ENCODE peak calls at places on chromosomes 7 and 10, in eight cellular contexts. P is CD8-positive, alpha-beta memory T cell; T is AG04450; Q is PC-9; U is astrocyte; C is GM23248; M is H1; S is lower lobe of right lung. I is an unnamed sample.
A peak's percentile ranks its signal among the peaks of the same experiment; 100 is the strongest.

GRCh38 chr7:65946895-65947294 is 35.1 kb downstream of the GUSB start:
- DNase-seq in U (no peak), P (no peak), S (no peak), Q (peak; percentile 14), C (peak; percentile 59), M (no peak), T (no peak), I (no peak)

GRCh38 chr7:101754432-101755159 is 62.8 kb upstream of the CUX1 start:
- DNase-seq in T (no peak), C (peak; percentile 49), M (no peak), P (no peak), U (peak; percentile 50), S (no peak), Q (no peak), I (no peak)

GRCh38 chr7:159023216-159023615 is 121.5 kb downstream of the VIPR2 start:
- DNase-seq in Q (no peak), M (no peak), S (no peak), T (no peak), U (no peak), P (no peak), C (no peak), I (no peak)

GRCh38 chr10:102775201-102775972 is 31.6 kb downstream of the WBP1L start:
- DNase-seq in M (no peak), S (no peak), T (no peak), Q (no peak), P (no peak), C (no peak), U (no peak), I (no peak)

GRCh38 chr7:50679218-50680007 is 103.3 kb downstream of the GRB10 start:
- DNase-seq in T (no peak), Q (no peak), C (peak; percentile 52), M (no peak), U (peak; percentile 12), P (no peak), S (no peak), I (no peak)

GRCh38 chr10:14478639-14479038 is 147.9 kb upstream of the FRMD4A start:
- DNase-seq in M (no peak), U (peak; percentile 86), S (no peak), Q (peak; percentile 46), C (peak; percentile 78), T (peak; percentile 48), P (no peak), I (no peak)

GRCh38 chr10:14605231-14605925 is 169.3 kb downstream of the FAM107B start:
- DNase-seq in M (no peak), T (no peak), P (peak; percentile 66), C (peak; percentile 88), S (no peak), U (peak; percentile 58), Q (peak; percentile 32), I (no peak)

GRCh38 chr10:30973737-30974136 is 57.9 kb downstream of the ZNF438 start:
- DNase-seq in M (no peak), U (no peak), S (no peak), C (peak; percentile 45), Q (no peak), T (no peak), P (no peak), I (no peak)

GRCh38 chr10:26437637-26438461 is at the start of gene APBB1IP:
- DNase-seq in S (peak; percentile 94), P (peak; percentile 65), M (peak; percentile 60), Q (no peak), T (no peak), C (peak; percentile 91), U (no peak), I (no peak)

GRCh38 chr10:103155485-103156085 is 37.5 kb downstream of the NT5C2 start:
- DNase-seq in P (no peak), M (peak; percentile 36), Q (no peak), T (no peak), U (no peak), S (no peak), C (no peak), I (no peak)

GRCh38 chr10:23293145-23293724 is 51.4 kb downstream of the C10orf67 start:
- DNase-seq in P (no peak), U (peak; percentile 8), M (peak; percentile 80), T (no peak), S (no peak), C (peak; percentile 37), Q (no peak), I (no peak)

GRCh38 chr10:97517778-97518561 is 19.2 kb downstream of the UBTD1 start:
- DNase-seq in S (no peak), T (no peak), U (no peak), Q (peak; percentile 65), C (peak; percentile 15), M (peak; percentile 51), P (no peak), I (no peak)

GRCh38 chr10:131187274-131187673 is 124.2 kb downstream of the TCERG1L start:
- DNase-seq in P (no peak), U (no peak), T (no peak), M (no peak), C (no peak), Q (no peak), S (no peak), I (no peak)

GRCh38 chr7:69677054-69677847 is 79.0 kb downstream of the AUTS2 start:
- DNase-seq in P (no peak), S (no peak), U (no peak), Q (no peak), C (no peak), M (no peak), T (no peak), I (no peak)

GRCh38 chr10:128553755-128554154 is 427.5 kb upstream of the MKI67 start:
- DNase-seq in U (no peak), S (no peak), M (no peak), C (no peak), T (no peak), P (no peak), Q (no peak), I (no peak)

GRCh38 chr10:119395287-119396007 is 147.1 kb downstream of the RGS10 start:
- DNase-seq in C (no peak), U (peak; percentile 34), Q (no peak), S (peak; percentile 73), M (no peak), T (no peak), P (no peak), I (no peak)

GRCh38 chr10:30581779-30582380 is 47.7 kb downstream of the LYZL2 start:
- DNase-seq in M (no peak), T (peak; percentile 30), P (no peak), Q (peak; percentile 29), S (no peak), U (peak; percentile 8), C (peak; percentile 61), I (no peak)

GRCh38 chr7:136405931-136406777 is 429.0 kb upstream of the MTPN start:
- DNase-seq in U (peak; percentile 35), T (peak; percentile 36), Q (peak; percentile 38), C (peak; percentile 58), M (no peak), P (no peak), S (no peak), I (no peak)

DNA sequence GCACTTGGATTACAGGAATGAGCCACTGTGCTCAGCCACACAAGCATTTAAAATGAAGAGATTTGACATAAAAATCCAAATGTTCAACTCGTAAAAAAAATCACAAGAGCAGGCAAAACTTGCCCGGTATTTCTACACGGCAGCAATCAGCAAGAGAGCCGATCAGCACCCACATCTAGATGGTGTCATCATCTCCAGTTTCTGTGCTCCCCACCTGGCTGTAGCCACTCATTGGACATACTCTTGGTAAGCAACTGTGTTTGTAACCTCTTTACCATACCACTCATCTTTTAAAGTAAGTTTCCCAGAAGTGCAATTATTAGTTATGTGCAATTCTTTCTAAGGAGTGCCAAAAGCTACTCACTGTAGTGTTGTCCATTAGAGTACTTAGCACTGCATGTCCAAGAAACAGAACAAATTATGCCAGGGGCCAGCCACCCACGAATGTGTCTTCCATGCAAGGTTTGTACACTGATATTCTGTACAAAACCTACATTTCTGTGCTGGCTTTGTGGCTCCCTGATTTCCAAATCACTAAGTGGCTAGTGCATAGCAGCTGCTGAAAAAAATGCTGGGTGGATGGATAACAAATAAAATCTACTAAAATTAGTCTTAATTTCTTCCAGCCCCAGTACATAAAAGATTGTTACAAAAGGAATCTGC is 132.0 kb downstream of the SRPK2 start:
- DNase-seq in Q (no peak), M (no peak), C (peak; percentile 7), T (no peak), P (no peak), S (no peak), U (no peak), I (no peak)
- H3K27ac ChIP-seq in Q (peak overlapping the region; percentile 55), M (no peak overlapping the region), C (no peak overlapping the region), T (no peak overlapping the region), P (no peak overlapping the region), S (no peak overlapping the region), U (no peak overlapping the region), I (no peak overlapping the region)

DNA sequence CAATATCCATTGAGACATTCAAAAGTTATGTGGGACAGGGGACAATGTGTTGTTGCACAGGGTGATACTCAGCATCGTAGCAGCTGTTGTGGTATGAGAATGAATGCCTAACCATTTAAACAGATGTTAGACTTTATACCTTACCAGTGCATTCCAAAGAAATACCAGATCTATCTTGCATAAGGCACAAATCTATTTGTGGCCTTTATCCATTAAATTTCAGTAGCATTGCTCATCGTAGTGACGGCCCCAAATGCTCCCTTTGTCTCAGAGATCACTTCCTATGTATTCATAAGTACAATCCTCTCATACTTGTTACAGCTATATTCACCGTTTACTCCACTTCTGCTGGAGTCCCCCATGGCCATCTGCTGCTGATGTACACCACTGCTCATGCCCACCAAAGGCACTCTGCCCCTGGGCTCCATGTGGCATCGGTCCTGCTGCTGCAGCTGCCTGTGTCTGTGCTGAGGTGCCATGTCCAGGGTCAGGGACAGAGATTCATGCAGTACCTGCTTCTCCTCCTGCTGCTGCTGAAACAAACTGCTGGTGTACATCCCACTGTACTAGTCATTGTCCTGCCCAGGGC is 96.3 kb downstream of the CPED1 start:
- DNase-seq in M (no peak), S (no peak), P (no peak), C (peak; percentile 91), Q (peak; percentile 54), U (peak; percentile 95), T (peak; percentile 90), I (no peak)
- H3K27ac ChIP-seq in M (no peak overlapping the region), S (no peak overlapping the region), P (no peak overlapping the region), C (peak overlapping the region; percentile 87), Q (peak overlapping the region; percentile 76), U (peak overlapping the region; percentile 94), T (peak overlapping the region; percentile 97), I (no peak overlapping the region)

DNA sequence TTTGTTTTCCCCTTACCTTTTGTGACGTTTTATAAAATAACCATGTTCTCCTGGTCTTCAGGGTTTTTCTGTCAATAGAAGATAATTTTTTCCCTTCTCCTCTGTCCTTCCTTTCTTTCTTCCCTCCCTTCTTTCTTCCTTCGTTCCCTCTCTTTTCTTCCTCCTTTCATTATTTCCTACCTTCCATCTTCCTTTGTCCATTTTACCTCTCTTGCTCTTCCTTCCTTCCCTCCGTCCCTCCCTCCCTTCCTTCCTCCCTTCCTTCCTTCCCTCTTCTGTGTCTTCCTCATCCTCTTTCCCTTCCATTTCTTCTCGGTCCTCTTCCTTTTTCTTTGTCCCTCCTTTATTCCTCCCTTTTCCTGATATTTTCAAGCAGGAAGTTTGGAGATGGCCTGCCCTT is 128.2 kb downstream of the TEX36 start:
- DNase-seq in C (no peak), M (no peak), P (no peak), U (no peak), Q (no peak), T (no peak), S (no peak), I (no peak)
- H3K27ac ChIP-seq in C (no peak overlapping the region), M (no peak overlapping the region), P (no peak overlapping the region), U (no peak overlapping the region), Q (no peak overlapping the region), T (no peak overlapping the region), S (no peak overlapping the region), I (no peak overlapping the region)

DNA sequence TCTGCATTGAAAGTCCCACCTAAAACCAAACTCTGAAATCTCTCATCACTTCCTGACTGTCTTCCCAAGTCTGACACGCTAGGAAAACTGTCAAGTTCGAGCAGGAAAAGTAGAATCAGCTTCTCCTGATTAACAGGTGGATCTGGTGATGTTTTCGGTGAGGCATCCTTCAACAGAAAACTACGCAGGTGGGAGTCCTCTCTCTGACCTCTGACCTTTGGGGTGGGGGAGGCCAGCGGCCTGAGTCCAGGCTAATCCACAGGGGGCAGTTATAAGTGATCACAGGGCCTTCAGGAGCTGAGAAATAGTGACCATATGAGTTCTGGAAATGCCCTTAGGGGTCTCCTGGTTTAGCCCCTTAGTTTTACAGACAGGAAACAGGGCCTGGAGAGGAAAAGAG is 13.4 kb upstream of the NPFFR1 start:
- DNase-seq in C (no peak), P (no peak), Q (no peak), M (no peak), S (no peak), U (no peak), T (no peak), I (no peak)
- H3K27ac ChIP-seq in C (peak overlapping the region; percentile 71), P (no peak overlapping the region), Q (no peak overlapping the region), M (no peak overlapping the region), S (peak overlapping the region; percentile 77), U (no peak overlapping the region), T (no peak overlapping the region), I (no peak overlapping the region)